ENCODE peak calls at places on chromosomes 11 and 22, in four cellular contexts. Z, K, M and I are unnamed samples.

GRCh38 chr11:110645253-110645652 is 67.0 kb downstream of the ARHGAP20 start:
- DNase-seq in Z (no peak), K (no peak), M (no peak), I (no peak)

GRCh38 chr11:126336065-126336464 is 19.4 kb upstream of the ST3GAL4 start:
- DNase-seq in Z (no peak), K (peak), M (no peak), I (no peak)

GRCh38 chr22:38777087-38777671 is 16.8 kb downstream of the DNAL4 start:
- DNase-seq in Z (no peak), K (no peak), M (no peak), I (no peak)

GRCh38 chr22:42697542-42698013 is 23.1 kb downstream of the A4GALT start:
- DNase-seq in Z (peak), K (peak), M (peak), I (no peak)

GRCh38 chr11:64284962-64285884 is at the start of gene GPR137:
- DNase-seq in Z (peak), K (peak), M (peak), I (peak)

GRCh38 chr11:736431-736830 is 10.8 kb upstream of the TALDO1 start:
- DNase-seq in Z (no peak), K (no peak), M (no peak), I (no peak)

GRCh38 chr11:57434640-57435546 is 8.0 kb upstream of the SLC43A3 start:
- DNase-seq in Z (peak), K (no peak), M (peak), I (no peak)

GRCh38 chr22:39291501-39291900 is 27.9 kb downstream of the RPL3 start:
- DNase-seq in Z (no peak), K (no peak), M (no peak), I (no peak)

GRCh38 chr11:85685131-85685819 is 720 bp downstream of the CCDC89 start:
- DNase-seq in Z (peak), K (no peak), M (peak), I (no peak)

GRCh38 chr22:33112606-33113005 is 54.4 kb upstream of the SYN3 start:
- DNase-seq in Z (no peak), K (no peak), M (no peak), I (no peak)

GRCh38 chr11:67640021-67640757 is 626 bp upstream of the TBX10 start:
- DNase-seq in Z (peak), K (peak), M (peak), I (peak)

GRCh38 chr11:30527566-30527965 is 58.6 kb downstream of the MPPED2 start:
- DNase-seq in Z (no peak), K (no peak), M (no peak), I (no peak)

GRCh38 chr22:40583058-40583741 is 53.3 kb downstream of the MRTFA start:
- DNase-seq in Z (no peak), K (no peak), M (no peak), I (peak)

GRCh38 chr11:2559527-2560311 is 114.9 kb downstream of the KCNQ1 start:
- DNase-seq in Z (no peak), K (peak), M (no peak), I (no peak)

GRCh38 chr11:131206671-131207070 is 163.7 kb upstream of the NTM start:
- DNase-seq in Z (no peak), K (no peak), M (no peak), I (no peak)

GRCh38 chr11:34251640-34251980 is 106.2 kb downstream of the ABTB2 start:
- DNase-seq in Z (peak), K (no peak), M (peak), I (no peak)

GRCh38 chr11:93279911-93280347 is 50.6 kb upstream of the DEUP1 start:
- DNase-seq in Z (no peak), K (no peak), M (no peak), I (no peak)

GRCh38 chr22:19082101-19082500 is 40.1 kb downstream of the DGCR2 start:
- DNase-seq in Z (no peak), K (no peak), M (no peak), I (no peak)

GRCh38 chr11:115990004-115990447 is 485.8 kb upstream of the CADM1 start:
- DNase-seq in Z (no peak), K (no peak), M (no peak), I (peak)
- TF ChIP-seq CTCF in Z (peak), K (peak), M (no peak), I (peak)

GRCh38 chr11:105458071-105458470 is 151.8 kb upstream of the GRIA4 start:
- DNase-seq in Z (no peak), K (no peak), M (no peak), I (no peak)

DNA sequence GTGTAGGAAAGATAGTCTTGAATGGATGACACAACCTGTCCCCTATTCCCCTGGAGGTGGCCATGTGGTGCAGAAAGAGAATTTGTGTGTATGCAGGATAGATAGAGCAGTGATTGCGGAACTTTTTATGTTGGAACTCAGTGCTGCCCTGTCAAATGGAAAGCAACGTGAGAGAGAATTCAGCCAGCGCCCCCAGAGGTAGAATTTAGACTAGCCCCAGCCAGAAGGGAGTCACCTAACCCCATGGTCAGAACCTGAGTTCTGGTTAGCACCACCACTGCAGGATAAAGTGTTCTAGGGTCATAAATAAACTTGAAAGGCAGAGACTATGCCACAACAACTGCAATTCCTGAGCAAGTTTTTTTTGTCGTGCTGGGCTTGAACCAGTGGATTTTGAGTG is 152.9 kb upstream of the GRIA4 start:
- DNase-seq in Z (no peak), K (no peak), M (no peak), I (no peak)
- TF ChIP-seq CTCF in Z (no peak), K (no peak), M (no peak), I (no peak)

DNA sequence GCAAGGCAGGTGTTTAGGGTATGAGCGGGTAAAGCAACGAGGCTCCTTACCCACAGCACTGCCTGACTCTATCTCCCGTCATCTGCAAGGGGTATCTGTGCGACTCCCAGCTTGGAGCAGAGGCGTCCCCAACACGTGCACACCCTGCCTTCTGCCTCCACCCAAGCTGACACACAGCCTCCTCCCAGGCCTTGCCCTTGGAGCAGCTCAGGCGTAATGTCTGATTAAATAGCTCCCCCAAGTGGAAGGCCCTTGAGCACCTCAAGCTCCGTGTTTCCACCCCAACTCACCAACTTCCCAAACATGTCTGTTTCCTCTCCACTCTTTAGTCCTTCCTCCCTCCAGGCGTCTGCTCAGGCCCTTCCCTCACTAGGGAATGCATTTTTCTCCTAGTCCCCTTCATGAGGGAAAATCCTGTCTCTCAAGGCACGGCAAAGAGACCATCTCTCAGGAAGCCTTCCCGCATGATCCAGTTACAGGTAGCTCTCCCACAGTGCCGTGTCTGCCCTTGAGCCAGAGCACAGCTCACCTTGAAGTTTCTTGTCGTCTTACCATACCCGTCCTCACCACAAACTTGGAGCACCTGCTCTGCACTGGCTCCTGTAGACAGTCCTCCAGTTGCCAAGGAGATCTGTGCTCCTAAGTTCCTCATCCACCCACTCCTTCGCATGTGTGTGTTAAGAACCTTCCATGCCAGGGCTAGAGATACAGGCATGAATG is 15.8 kb downstream of the CYB5R2 start:
- DNase-seq in Z (peak), K (no peak), M (peak), I (peak)
- TF ChIP-seq CTCF in Z (peak), K (peak), M (peak), I (no peak)

DNA sequence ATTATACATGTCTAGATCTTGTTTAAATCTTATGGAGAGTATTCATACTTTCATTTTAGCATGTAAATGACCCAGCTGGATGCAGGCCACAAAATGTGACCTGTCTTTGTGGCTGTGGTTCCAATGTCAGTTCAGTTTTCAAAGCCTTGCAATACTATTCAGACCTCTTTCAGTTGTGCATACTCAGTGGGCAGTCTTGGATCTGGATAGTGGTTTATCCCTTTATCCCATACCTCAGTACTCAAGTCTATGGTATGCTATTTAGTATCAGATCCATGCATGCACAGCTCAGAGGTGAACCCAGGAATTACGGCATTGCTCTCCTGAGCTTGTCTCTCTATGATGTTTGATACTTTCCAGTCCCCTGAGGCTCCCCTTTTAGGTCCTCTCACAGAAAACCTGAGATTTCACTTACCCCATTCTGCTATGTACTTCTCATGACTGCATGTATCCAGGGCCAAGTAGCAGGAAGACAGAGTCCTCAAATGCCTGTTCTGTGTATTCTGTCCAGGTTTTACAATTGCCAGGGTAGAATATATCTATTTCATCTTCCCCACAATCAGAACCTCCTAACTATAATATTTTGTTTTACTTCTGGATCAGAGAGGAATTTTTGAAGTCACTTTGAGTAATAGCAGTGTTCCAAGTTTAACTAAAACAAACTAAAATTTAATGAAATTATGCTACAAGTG is 6.9 kb upstream of the P4HA3 start:
- DNase-seq in Z (no peak), K (no peak), M (peak), I (no peak)
- TF ChIP-seq CTCF in Z (peak), K (no peak), M (peak), I (no peak)

GRCh38 chr22:48718818-48719500 is 1108.7 kb downstream of the BRD1 start:
- DNase-seq in Z (no peak), K (peak), M (no peak), I (no peak)

GRCh38 chr22:48717883-48718817 is 1109.5 kb downstream of the BRD1 start:
- DNase-seq in Z (no peak), K (peak), M (no peak), I (peak)

GRCh38 chr22:48720662-48721393 is 1106.8 kb downstream of the BRD1 start:
- DNase-seq in Z (no peak), K (peak), M (no peak), I (no peak)

GRCh38 chr22:48721394-48721666 is 1106.3 kb downstream of the BRD1 start:
- DNase-seq in Z (no peak), K (no peak), M (no peak), I (no peak)

GRCh38 chr22:48719978-48720661 is 1107.6 kb downstream of the BRD1 start:
- DNase-seq in Z (no peak), K (no peak), M (no peak), I (peak)
- TF ChIP-seq CTCF in Z (no peak), K (no peak), M (no peak), I (peak)